ENCODE peak calls at places on chromosomes 4 and X, in ten cellular contexts. Q is uterus; D is non-pigmented ciliary epithelial cell; T is hypothalamus; S is kidney epithelial cell; W is activated gamma-delta T cell treated with Interleukin-2 at 50 U/mL for 16 hours; R is activated CD4-positive, alpha-beta T cell treated with anti-CD3 and anti-CD28 coated beads, Interleukin-2, amount 50 U/mL, for 4 hours; H is AG08395; F is neural crest cell; Y is NCI-H1105. N is an unnamed sample.

GRCh38 chrX:16658284-16658683 is 8.3 kb downstream of the S100G start:
- DNase-seq in Q (no peak), D (no peak), T (no peak), S (no peak), W (no peak), R (no peak), H (peak), F (no peak), Y (no peak), N (no peak)

GRCh38 chrX:119871599-119872395 is at the start of the genes NDUFA1 and RNF113A:
- DNase-seq in Q (peak), D (peak), T (peak), S (peak), W (peak), R (peak), H (peak), F (peak), Y (peak), N (peak)

GRCh38 chr4:6617246-6617645 is 23.2 kb upstream of the MRFAP1 start:
- DNase-seq in Q (no peak), D (no peak), T (no peak), S (no peak), W (no peak), R (no peak), H (no peak), F (no peak), Y (no peak), N (no peak)

GRCh38 chr4:64882311-64883086 is 473.2 kb upstream of the TECRL start:
- DNase-seq in Q (no peak), D (no peak), T (no peak), S (no peak), W (no peak), R (no peak), H (no peak), F (no peak), Y (no peak), N (no peak)

GRCh38 chr4:112266823-112267222 is 18.9 kb downstream of the TIFA start:
- DNase-seq in Q (no peak), D (no peak), T (no peak), S (no peak), W (no peak), R (no peak), H (peak), F (no peak), Y (no peak), N (no peak)

GRCh38 chrX:9708923-9709553 is 56.6 kb downstream of the GPR143 start:
- DNase-seq in Q (peak), D (peak), T (peak), S (no peak), W (peak), R (peak), H (peak), F (peak), Y (peak), N (peak)

GRCh38 chr4:28490669-28491068 is 1630.0 kb downstream of the STIM2 start:
- DNase-seq in Q (no peak), D (peak), T (no peak), S (peak), W (no peak), R (no peak), H (no peak), F (no peak), Y (no peak), N (no peak)

GRCh38 chrX:51697397-51697796 is 12.9 kb upstream of the CENPVL1 start:
- DNase-seq in Q (no peak), D (no peak), T (no peak), S (no peak), W (no peak), R (no peak), H (no peak), F (no peak), Y (no peak), N (no peak)

GRCh38 chrX:16832301-16832700 is 37.9 kb downstream of the RBBP7 start:
- DNase-seq in Q (no peak), D (no peak), T (no peak), S (no peak), W (no peak), R (no peak), H (no peak), F (no peak), Y (no peak), N (no peak)

GRCh38 chrX:17414839-17415238 is 39.8 kb downstream of the NHS start:
- DNase-seq in Q (no peak), D (no peak), T (no peak), S (no peak), W (no peak), R (no peak), H (no peak), F (peak), Y (no peak), N (no peak)

GRCh38 chrX:2389324-2389723 is 111.5 kb downstream of the DHRSX start:
- DNase-seq in Q (no peak), D (no peak), T (no peak), S (no peak), W (no peak), R (no peak), H (no peak), F (no peak), Y (no peak), N (no peak)

GRCh38 chr4:680931-681645 is 6.7 kb downstream of the MYL5 start:
- DNase-seq in Q (peak), D (no peak), T (no peak), S (no peak), W (peak), R (no peak), H (peak), F (peak), Y (no peak), N (peak)

GRCh38 chr4:169117591-169118081 is 107.6 kb upstream of the CBR4 start:
- DNase-seq in Q (no peak), D (no peak), T (no peak), S (no peak), W (no peak), R (no peak), H (peak), F (no peak), Y (no peak), N (no peak)

GRCh38 chrX:97399400-97399799 is 515.7 kb downstream of the RPA4 start:
- DNase-seq in Q (no peak), D (peak), T (no peak), S (no peak), W (no peak), R (no peak), H (peak), F (no peak), Y (no peak), N (peak)

GRCh38 chrX:96987228-96987627 is 103.5 kb downstream of the RPA4 start:
- DNase-seq in Q (no peak), D (peak), T (no peak), S (no peak), W (no peak), R (no peak), H (no peak), F (no peak), Y (no peak), N (no peak)

GRCh38 chr4:120843840-120844527 is 78.5 kb downstream of the PRDM5 start:
- DNase-seq in Q (no peak), D (no peak), T (no peak), S (no peak), W (no peak), R (no peak), H (no peak), F (no peak), Y (no peak), N (no peak)

GRCh38 chr4:139535852-139536234 is 20.2 kb downstream of the SETD7 start:
- DNase-seq in Q (no peak), D (no peak), T (no peak), S (no peak), W (no peak), R (no peak), H (no peak), F (no peak), Y (no peak), N (no peak)

GRCh38 chrX:110491846-110492620 is 133.4 kb downstream of the RTL9 start:
- DNase-seq in Q (no peak), D (no peak), T (no peak), S (no peak), W (no peak), R (no peak), H (no peak), F (no peak), Y (peak), N (no peak)